ENCODE peak calls at places on chromosomes 3 and 15, in four cellular contexts. D is HEK293T, U is K562, P is HepG2. O is an unnamed sample.

GRCh38 chr3:85603378-85603777 is 644.6 kb downstream of the CADM2 start:
- DNase-seq in U (no peak), P (no peak), D (no peak), O (no peak)

GRCh38 chr15:34799149-34799824 is 3.9 kb upstream of the ACTC1 start:
- DNase-seq in P (no peak), U (peak; percentile 75), D (no peak), O (no peak)

GRCh38 chr3:134197681-134198261 is 52.9 kb downstream of the RYK start:
- DNase-seq in P (peak; percentile 48), U (peak; percentile 49), D (peak; percentile 57), O (no peak)

GRCh38 chr3:151263126-151263525 is 15.2 kb downstream of the P2RY14 start:
- DNase-seq in D (no peak), U (no peak), P (no peak), O (no peak)

GRCh38 chr15:88393719-88394519 is 73.3 kb downstream of the MRPL46 start:
- DNase-seq in P (no peak), U (no peak), D (no peak), O (no peak)

GRCh38 chr3:171284308-171285075 is 175.7 kb downstream of the TNIK start:
- DNase-seq in D (no peak), P (no peak), U (no peak), O (no peak)

GRCh38 chr3:125317761-125318496 is 57.2 kb downstream of the ZNF148 start:
- DNase-seq in P (no peak), U (no peak), D (no peak), O (no peak)

GRCh38 chr3:23829242-23829934 is 23.6 kb downstream of the UBE2E1 start:
- DNase-seq in P (no peak), D (no peak), U (no peak), O (no peak)

GRCh38 chr15:95259965-95260364 is 1028.6 kb downstream of the MCTP2 start:
- DNase-seq in P (no peak), U (peak; percentile 18), D (no peak), O (no peak)

GRCh38 chr15:88449581-88449980 is 17.6 kb downstream of the MRPL46 start:
- DNase-seq in U (no peak), D (no peak), P (no peak), O (no peak)

GRCh38 chr3:99376926-99377325 is 261.5 kb upstream of the COL8A1 start:
- DNase-seq in U (no peak), P (no peak), D (no peak), O (no peak)
- TF ChIP-seq SP1 in U (no peak), P (no peak), D (no peak), O (no peak)

GRCh38 chr3:36776436-36776835 is 12.1 kb upstream of the DCLK3 start:
- DNase-seq in P (no peak), D (no peak), U (no peak), O (no peak)

GRCh38 chr3:36774072-36774471 is 9.7 kb upstream of the DCLK3 start:
- DNase-seq in D (no peak), P (no peak), U (no peak), O (no peak)

GRCh38 chr3:36777424-36778218 is 13.3 kb upstream of the DCLK3 start:
- DNase-seq in P (no peak), U (no peak), D (no peak), O (no peak)
- TF ChIP-seq ELF4 in P (no peak), U (no peak), D (no peak), O (no peak)

DNA sequence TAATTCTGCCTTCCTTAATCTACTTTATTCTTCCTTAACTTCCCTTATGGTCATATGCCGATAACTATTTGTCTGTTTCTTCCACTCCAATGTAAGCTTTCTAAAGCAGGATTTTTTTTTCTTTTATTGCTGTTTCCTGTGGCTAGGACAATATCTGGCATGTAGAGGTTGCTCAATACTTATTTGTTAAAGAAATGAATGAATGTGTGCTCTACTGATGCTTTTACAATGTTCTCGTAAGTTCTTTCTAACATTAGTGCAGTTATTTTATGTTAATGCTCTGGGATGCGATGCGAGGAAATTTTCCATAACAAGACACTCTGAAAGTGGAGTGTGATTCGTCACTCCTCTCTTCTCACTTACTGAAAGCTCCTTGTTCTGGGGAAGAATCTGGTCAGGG is 420.3 kb downstream of the PDCD6IP start:
- DNase-seq in U (no peak), D (no peak), P (no peak), O (no peak)
- TF ChIP-seq SP1 in U (no peak), D (no peak), P (no peak), O (no peak)

GRCh38 chr15:81492303-81492702 is 118.3 kb upstream of the TMC3 start:
- DNase-seq in U (no peak), D (no peak), P (no peak), O (no peak)
- TF ChIP-seq ELF4 in U (no peak), D (no peak), P (no peak), O (no peak)

GRCh38 chr15:67098768-67099282 is 33.4 kb downstream of the SMAD3 start:
- DNase-seq in U (no peak), P (peak; percentile 90), D (no peak), O (no peak)

GRCh38 chr15:67095834-67096366 is 30.5 kb downstream of the SMAD3 start:
- DNase-seq in D (no peak), U (no peak), P (no peak), O (no peak)

GRCh38 chr15:67097893-67098740 is 32.7 kb downstream of the SMAD3 start:
- DNase-seq in P (no peak), D (no peak), U (peak; percentile 68), O (no peak)

GRCh38 chr15:67096536-67097294 is 31.3 kb downstream of the SMAD3 start:
- DNase-seq in U (no peak), D (no peak), P (no peak), O (no peak)

GRCh38 chr15:67097424-67097823 is 32.0 kb downstream of the SMAD3 start:
- DNase-seq in P (no peak), D (no peak), U (no peak), O (no peak)
- TF ChIP-seq SP1 in P (no peak), D (no peak), U (no peak), O (no peak)

GRCh38 chr3:94070341-94070911 is 7.6 kb downstream of the NSUN3 start:
- DNase-seq in P (no peak), D (no peak), U (no peak), O (no peak)

GRCh38 chr3:94071713-94072284 is 8.9 kb downstream of the NSUN3 start:
- DNase-seq in U (no peak), P (no peak), D (no peak), O (no peak)

GRCh38 chr3:94081880-94082279 is 19.0 kb downstream of the NSUN3 start:
- DNase-seq in U (no peak), P (no peak), D (no peak), O (no peak)

GRCh38 chr3:94076055-94076454 is 13.2 kb downstream of the NSUN3 start:
- DNase-seq in P (no peak), U (no peak), D (no peak), O (no peak)
- TF ChIP-seq ELF4 in P (no peak), U (no peak), D (no peak), O (no peak)

GRCh38 chr3:43759297-43759782 is 68.6 kb downstream of the ABHD5 start:
- DNase-seq in D (no peak), P (peak; percentile 56), U (peak; percentile 49), O (peak; percentile 15)
- TF ChIP-seq SP1 in D (no peak), P (no peak), U (no peak), O (no peak)

DNA sequence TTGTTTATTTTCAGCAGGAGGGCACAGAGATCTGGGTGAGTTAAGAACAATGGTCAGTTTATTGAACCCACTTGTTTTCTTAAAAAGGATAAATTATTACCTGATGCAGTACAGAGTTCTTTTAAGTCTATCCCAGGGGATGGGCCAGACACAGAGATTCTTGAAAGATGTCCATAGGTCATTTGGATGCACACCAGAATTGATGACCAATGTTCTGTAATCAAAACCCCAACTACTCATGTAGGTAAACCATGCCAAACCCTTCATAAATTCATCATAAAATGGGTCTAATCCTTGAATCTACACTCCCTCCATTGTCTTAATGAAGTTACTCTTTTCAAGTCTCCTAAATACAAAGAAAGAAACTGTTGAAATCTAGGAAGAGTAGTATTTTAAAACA is 273.0 kb upstream of the COL8A1 start:
- DNase-seq in D (no peak), U (no peak), P (no peak), O (no peak)
- TF ChIP-seq ELF4 in D (no peak), U (no peak), P (no peak), O (no peak)

GRCh38 chr15:52290800-52291199 is 4.8 kb downstream of the MYO5C start:
- DNase-seq in U (no peak), D (no peak), P (no peak), O (no peak)

GRCh38 chr15:52291204-52291603 is 4.4 kb downstream of the MYO5C start:
- DNase-seq in P (no peak), D (no peak), U (no peak), O (no peak)

GRCh38 chr15:52292780-52293392 is 2.7 kb downstream of the MYO5C start:
- DNase-seq in U (no peak), P (no peak), D (no peak), O (no peak)

GRCh38 chr15:52295421-52295991 is at the start of gene MYO5C:
- DNase-seq in P (peak; percentile 68), D (peak; percentile 71), U (no peak), O (peak; percentile 93)

GRCh38 chr15:52294881-52295420 is 653 bp downstream of the MYO5C start:
- DNase-seq in D (peak; percentile 15), U (no peak), P (peak; percentile 47), O (no peak)
- TF ChIP-seq SP1 in D (no peak), U (no peak), P (no peak), O (no peak)

DNA sequence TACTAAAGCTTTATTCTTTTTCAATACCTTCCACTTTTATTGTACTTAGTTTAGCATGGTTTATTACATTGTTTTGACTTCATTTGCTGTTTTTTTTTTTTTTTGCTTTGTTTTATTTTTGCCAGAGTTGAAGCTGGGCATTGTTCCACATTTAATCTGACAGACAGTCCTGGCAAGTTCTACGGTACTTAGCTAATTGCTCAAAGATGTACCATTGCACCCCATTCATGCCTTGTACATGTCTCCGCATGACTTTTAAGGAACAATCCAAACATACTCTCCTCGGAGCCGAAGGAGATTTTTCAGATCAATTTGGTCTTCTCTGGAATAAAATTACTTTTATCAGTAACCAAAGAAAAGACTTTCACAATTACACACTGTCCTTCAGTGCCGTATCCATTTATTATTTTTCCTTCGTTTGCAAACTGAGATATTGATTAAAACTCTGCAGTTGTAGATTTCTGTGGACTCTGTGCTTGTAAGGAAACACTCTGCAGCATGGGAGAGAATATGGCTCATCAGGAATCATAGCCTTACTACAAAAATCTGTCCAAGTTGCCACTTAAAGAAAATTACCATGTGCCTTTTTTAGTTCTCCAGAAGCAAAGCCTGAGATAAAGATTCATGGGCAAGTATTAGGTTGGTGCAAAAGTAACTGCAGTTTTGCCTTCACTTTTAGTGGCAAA is 952.0 kb downstream of the AGBL1 start:
- DNase-seq in U (no peak), P (no peak), D (no peak), O (no peak)
- TF ChIP-seq ELF4 in U (no peak), P (no peak), D (no peak), O (no peak)